ENCODE peak calls at places on chromosome 2, in four cellular contexts. One of them, this sample, is unnamed.

GRCh38 chr2:18209934-18210639 is 331.6 kb downstream of the KCNS3 start:
- DNase-seq in NCI-H2029 treated with DMSO at 0.1 percent for 48 hours: no peak
- DNase-seq in fibroblast of pulmonary artery: peak; percentile 62
- DNase-seq in cardiac muscle cell: no peak
- DNase-seq in this sample: peak; percentile 84

GRCh38 chr2:46826898-46827245 is 88.7 kb downstream of the MCFD2 start:
- DNase-seq in fibroblast of pulmonary artery: no peak
- DNase-seq in cardiac muscle cell: no peak
- DNase-seq in NCI-H2029 treated with DMSO at 0.1 percent for 48 hours: no peak
- DNase-seq in this sample: no peak

GRCh38 chr2:39623916-39624315 is 41.8 kb upstream of the TMEM178A start:
- DNase-seq in cardiac muscle cell: no peak
- DNase-seq in NCI-H2029 treated with DMSO at 0.1 percent for 48 hours: peak; percentile 17
- DNase-seq in fibroblast of pulmonary artery: no peak
- DNase-seq in this sample: no peak

GRCh38 chr2:86791574-86791973 is 861 bp upstream of the CD8A start:
- DNase-seq in cardiac muscle cell: no peak
- DNase-seq in NCI-H2029 treated with DMSO at 0.1 percent for 48 hours: no peak
- DNase-seq in fibroblast of pulmonary artery: no peak
- DNase-seq in this sample: no peak

GRCh38 chr2:27655155-27655951 is 8.1 kb downstream of the SUPT7L start:
- DNase-seq in NCI-H2029 treated with DMSO at 0.1 percent for 48 hours: no peak
- DNase-seq in fibroblast of pulmonary artery: peak; percentile 63
- DNase-seq in cardiac muscle cell: no peak
- DNase-seq in this sample: peak; percentile 97

GRCh38 chr2:108315408-108316193 is 26.9 kb downstream of the SULT1C2 start:
- DNase-seq in cardiac muscle cell: peak; percentile 18
- DNase-seq in fibroblast of pulmonary artery: no peak
- DNase-seq in NCI-H2029 treated with DMSO at 0.1 percent for 48 hours: no peak
- DNase-seq in this sample: no peak

GRCh38 chr2:3117650-3118216 is 259.9 kb downstream of the EIPR1 start:
- DNase-seq in fibroblast of pulmonary artery: no peak
- DNase-seq in cardiac muscle cell: no peak
- DNase-seq in NCI-H2029 treated with DMSO at 0.1 percent for 48 hours: no peak
- DNase-seq in this sample: no peak

GRCh38 chr2:234625626-234626253 is 128.9 kb upstream of the ARL4C start:
- DNase-seq in NCI-H2029 treated with DMSO at 0.1 percent for 48 hours: no peak
- DNase-seq in fibroblast of pulmonary artery: no peak
- DNase-seq in cardiac muscle cell: no peak
- DNase-seq in this sample: no peak

GRCh38 chr2:160278889-160279196 is 78.8 kb upstream of the ITGB6 start:
- DNase-seq in fibroblast of pulmonary artery: peak; percentile 78
- DNase-seq in NCI-H2029 treated with DMSO at 0.1 percent for 48 hours: no peak
- DNase-seq in cardiac muscle cell: peak; percentile 36
- DNase-seq in this sample: no peak

GRCh38 chr2:239302083-239302807 is 98.6 kb downstream of the HDAC4 start:
- DNase-seq in NCI-H2029 treated with DMSO at 0.1 percent for 48 hours: no peak
- DNase-seq in cardiac muscle cell: no peak
- DNase-seq in fibroblast of pulmonary artery: no peak
- DNase-seq in this sample: peak; percentile 23

GRCh38 chr2:11659866-11660265 is 10.1 kb downstream of the NTSR2 start:
- DNase-seq in cardiac muscle cell: no peak
- DNase-seq in fibroblast of pulmonary artery: no peak
- DNase-seq in NCI-H2029 treated with DMSO at 0.1 percent for 48 hours: no peak
- DNase-seq in this sample: no peak

GRCh38 chr2:128442053-128442751 is 123.5 kb upstream of the HS6ST1 start:
- DNase-seq in cardiac muscle cell: no peak
- DNase-seq in fibroblast of pulmonary artery: no peak
- DNase-seq in NCI-H2029 treated with DMSO at 0.1 percent for 48 hours: no peak
- DNase-seq in this sample: peak; percentile 43

GRCh38 chr2:210452194-210452593 is 24.4 kb downstream of the LANCL1 start:
- DNase-seq in NCI-H2029 treated with DMSO at 0.1 percent for 48 hours: no peak
- DNase-seq in fibroblast of pulmonary artery: no peak
- DNase-seq in cardiac muscle cell: no peak
- DNase-seq in this sample: no peak

GRCh38 chr2:108268001-108268400 is 20.7 kb upstream of the SULT1C2 start:
- DNase-seq in NCI-H2029 treated with DMSO at 0.1 percent for 48 hours: no peak
- DNase-seq in fibroblast of pulmonary artery: peak; percentile 51
- DNase-seq in cardiac muscle cell: no peak
- DNase-seq in this sample: peak; percentile 93

GRCh38 chr2:122520212-122520611 is 764.8 kb downstream of the TSN start:
- DNase-seq in fibroblast of pulmonary artery: no peak
- DNase-seq in cardiac muscle cell: no peak
- DNase-seq in NCI-H2029 treated with DMSO at 0.1 percent for 48 hours: no peak
- DNase-seq in this sample: no peak

GRCh38 chr2:41886757-41887156 is 161.1 kb upstream of the PKDCC start:
- DNase-seq in fibroblast of pulmonary artery: peak; percentile 48
- DNase-seq in cardiac muscle cell: peak; percentile 37
- DNase-seq in NCI-H2029 treated with DMSO at 0.1 percent for 48 hours: no peak
- DNase-seq in this sample: peak; percentile 74

GRCh38 chr2:220789961-220790360 is 782.1 kb downstream of the EPHA4 start:
- DNase-seq in NCI-H2029 treated with DMSO at 0.1 percent for 48 hours: no peak
- DNase-seq in cardiac muscle cell: no peak
- DNase-seq in fibroblast of pulmonary artery: peak; percentile 37
- DNase-seq in this sample: peak; percentile 87

GRCh38 chr2:130759906-130760753 is 4.8 kb downstream of the AMER3 start:
- DNase-seq in fibroblast of pulmonary artery: peak; percentile 11
- DNase-seq in cardiac muscle cell: peak; percentile 48
- DNase-seq in NCI-H2029 treated with DMSO at 0.1 percent for 48 hours: peak; percentile 63
- DNase-seq in this sample: peak; percentile 9

GRCh38 chr2:109419960-109420370 is 193.8 kb downstream of the SEPTIN10 start:
- DNase-seq in NCI-H2029 treated with DMSO at 0.1 percent for 48 hours: no peak
- DNase-seq in fibroblast of pulmonary artery: peak; percentile 10
- DNase-seq in cardiac muscle cell: no peak
- DNase-seq in this sample: peak; percentile 55

GRCh38 chr2:241946306-241947003 is 76.9 kb downstream of the RTP5 start:
- DNase-seq in cardiac muscle cell: no peak
- DNase-seq in NCI-H2029 treated with DMSO at 0.1 percent for 48 hours: no peak
- DNase-seq in fibroblast of pulmonary artery: no peak
- DNase-seq in this sample: no peak

GRCh38 chr2:160434254-160434948 is 59.2 kb downstream of the RBMS1 start:
- DNase-seq in cardiac muscle cell: no peak
- DNase-seq in fibroblast of pulmonary artery: no peak
- DNase-seq in NCI-H2029 treated with DMSO at 0.1 percent for 48 hours: no peak
- DNase-seq in this sample: no peak

GRCh38 chr2:43102366-43103092 is 123.9 kb downstream of the ZFP36L2 start:
- DNase-seq in cardiac muscle cell: no peak
- DNase-seq in fibroblast of pulmonary artery: peak; percentile 28
- DNase-seq in NCI-H2029 treated with DMSO at 0.1 percent for 48 hours: no peak
- DNase-seq in this sample: peak; percentile 72

GRCh38 chr2:174573621-174574081 is 24.0 kb downstream of the WIPF1 start:
- DNase-seq in cardiac muscle cell: no peak
- DNase-seq in NCI-H2029 treated with DMSO at 0.1 percent for 48 hours: no peak
- DNase-seq in fibroblast of pulmonary artery: no peak
- DNase-seq in this sample: no peak

GRCh38 chr2:12045864-12046291 is 299.4 kb downstream of the LPIN1 start:
- DNase-seq in cardiac muscle cell: no peak
- DNase-seq in fibroblast of pulmonary artery: no peak
- DNase-seq in NCI-H2029 treated with DMSO at 0.1 percent for 48 hours: no peak
- DNase-seq in this sample: no peak

GRCh38 chr2:142180820-142181533 is 50.2 kb upstream of the LRP1B start:
- DNase-seq in cardiac muscle cell: peak; percentile 25
- DNase-seq in NCI-H2029 treated with DMSO at 0.1 percent for 48 hours: no peak
- DNase-seq in fibroblast of pulmonary artery: peak; percentile 70
- DNase-seq in this sample: peak; percentile 45

GRCh38 chr2:74703373-74703772 is 49.3 kb downstream of the SEMA4F start:
- DNase-seq in fibroblast of pulmonary artery: peak; percentile 91
- DNase-seq in cardiac muscle cell: no peak
- DNase-seq in NCI-H2029 treated with DMSO at 0.1 percent for 48 hours: no peak
- DNase-seq in this sample: peak; percentile 66